ENCODE peak calls at places on chromosomes 13 and 19, in five cellular contexts. C, D, N, J and G are unnamed samples.

GRCh38 chr19:56111601-56112312 is 9.3 kb downstream of the ZNF787 start:
- DNase-seq in D (peak), J (peak), C (no peak), N (no peak), G (peak)

GRCh38 chr13:82565191-82565590 is 1317.1 kb downstream of the SLITRK1 start:
- DNase-seq in N (no peak), D (no peak), J (no peak), C (no peak), G (no peak)

GRCh38 chr19:54248016-54248601 is 5.5 kb upstream of the LILRA6 start:
- DNase-seq in N (no peak), D (no peak), J (peak), C (no peak), G (no peak)

GRCh38 chr19:6533746-6534418 is 3.1 kb downstream of the TNFSF9 start:
- DNase-seq in D (no peak), J (no peak), N (no peak), C (no peak), G (no peak)

GRCh38 chr13:98405690-98406344 is 171.1 kb downstream of the STK24 start:
- DNase-seq in D (no peak), N (no peak), C (no peak), J (no peak), G (no peak)

GRCh38 chr19:2175742-2176141 is 12.0 kb downstream of the DOT1L start:
- DNase-seq in N (no peak), D (no peak), C (no peak), J (no peak), G (no peak)

GRCh38 chr13:99267927-99268326 is 9.7 kb upstream of the GPR18 start:
- DNase-seq in J (no peak), N (no peak), C (no peak), D (no peak), G (no peak)

GRCh38 chr19:49858591-49858985 is 7.6 kb downstream of the PTOV1 start:
- DNase-seq in N (no peak), J (no peak), D (no peak), C (no peak), G (no peak)